ENCODE peak calls at places on chromosomes 6 and 20, in seven cellular contexts. One of them, this sample, is unnamed.

GRCh38 chr6:154796484-154796883 is 63.3 kb downstream of the SCAF8 start:
- DNase-seq in HCT116: no peak
- DNase-seq in astrocyte: no peak
- DNase-seq in GM23248: no peak
- DNase-seq in HepG2: no peak
- DNase-seq in IMR-90: no peak
- DNase-seq in SK-N-SH: no peak
- DNase-seq in this sample: no peak

GRCh38 chr20:37188787-37189186 is 9.4 kb upstream of the MROH8 start:
- DNase-seq in SK-N-SH: no peak
- DNase-seq in HepG2: no peak
- DNase-seq in astrocyte: no peak
- DNase-seq in HCT116: no peak
- DNase-seq in GM23248: no peak
- DNase-seq in IMR-90: no peak
- DNase-seq in this sample: no peak

GRCh38 chr6:11634110-11634509 is 96.6 kb downstream of the TMEM170B start:
- DNase-seq in GM23248: no peak
- DNase-seq in IMR-90: no peak
- DNase-seq in SK-N-SH: no peak
- DNase-seq in HCT116: no peak
- DNase-seq in HepG2: no peak
- DNase-seq in astrocyte: no peak
- DNase-seq in this sample: peak; percentile 48

GRCh38 chr20:16397053-16397452 is 176.2 kb downstream of the KIF16B start:
- DNase-seq in astrocyte: peak; percentile 24
- DNase-seq in GM23248: peak; percentile 1
- DNase-seq in IMR-90: no peak
- DNase-seq in SK-N-SH: no peak
- DNase-seq in HepG2: no peak
- DNase-seq in HCT116: no peak
- DNase-seq in this sample: no peak

GRCh38 chr20:43750774-43751166 is 24.0 kb upstream of the GTSF1L start:
- DNase-seq in HepG2: no peak
- DNase-seq in HCT116: no peak
- DNase-seq in IMR-90: no peak
- DNase-seq in GM23248: no peak
- DNase-seq in astrocyte: no peak
- DNase-seq in SK-N-SH: no peak
- DNase-seq in this sample: no peak

GRCh38 chr6:146905313-146905712 is 298.9 kb upstream of the STXBP5 start:
- DNase-seq in GM23248: peak; percentile 85
- DNase-seq in SK-N-SH: peak; percentile 15
- DNase-seq in HepG2: peak; percentile 15
- DNase-seq in HCT116: peak; percentile 18
- DNase-seq in IMR-90: peak; percentile 42
- DNase-seq in astrocyte: peak; percentile 75
- DNase-seq in this sample: no peak

GRCh38 chr6:41092421-41093140 is 19.8 kb downstream of the NFYA start:
- DNase-seq in GM23248: peak; percentile 54
- DNase-seq in astrocyte: no peak
- DNase-seq in IMR-90: peak; percentile 37
- DNase-seq in SK-N-SH: peak; percentile 36
- DNase-seq in HepG2: peak; percentile 41
- DNase-seq in HCT116: no peak
- DNase-seq in this sample: no peak

GRCh38 chr6:51049983-51050877 is 231.6 kb downstream of the TFAP2B start:
- DNase-seq in GM23248: no peak
- DNase-seq in SK-N-SH: no peak
- DNase-seq in astrocyte: no peak
- DNase-seq in HepG2: no peak
- DNase-seq in IMR-90: no peak
- DNase-seq in HCT116: no peak
- DNase-seq in this sample: no peak

GRCh38 chr20:44650777-44651493 is 564 bp downstream of the ADA start:
- DNase-seq in HCT116: no peak
- DNase-seq in IMR-90: no peak
- DNase-seq in HepG2: no peak
- DNase-seq in SK-N-SH: no peak
- DNase-seq in GM23248: peak; percentile 18
- DNase-seq in astrocyte: no peak
- DNase-seq in this sample: no peak

GRCh38 chr6:1382883-1383728 is 6.3 kb upstream of the FOXF2 start:
- DNase-seq in HCT116: no peak
- DNase-seq in HepG2: no peak
- DNase-seq in SK-N-SH: no peak
- DNase-seq in GM23248: peak; percentile 33
- DNase-seq in IMR-90: no peak
- DNase-seq in astrocyte: no peak
- DNase-seq in this sample: peak; percentile 87

GRCh38 chr6:56043076-56043475 is 167.7 kb upstream of the BMP5 start:
- DNase-seq in GM23248: no peak
- DNase-seq in HepG2: no peak
- DNase-seq in HCT116: no peak
- DNase-seq in IMR-90: no peak
- DNase-seq in astrocyte: no peak
- DNase-seq in SK-N-SH: no peak
- DNase-seq in this sample: no peak

GRCh38 chr6:116229287-116229913 is 24.5 kb downstream of the TSPYL4 start:
- DNase-seq in IMR-90: peak; percentile 91
- DNase-seq in SK-N-SH: peak; percentile 84
- DNase-seq in HCT116: peak; percentile 31
- DNase-seq in astrocyte: peak; percentile 95
- DNase-seq in GM23248: peak; percentile 97
- DNase-seq in HepG2: no peak
- DNase-seq in this sample: peak; percentile 98

GRCh38 chr20:57582432-57583288 is 21.8 kb downstream of the PCK1 start:
- DNase-seq in HCT116: no peak
- DNase-seq in SK-N-SH: peak; percentile 74
- DNase-seq in IMR-90: peak; percentile 64
- DNase-seq in HepG2: peak; percentile 24
- DNase-seq in GM23248: no peak
- DNase-seq in astrocyte: peak; percentile 69
- DNase-seq in this sample: peak; percentile 72

GRCh38 chr6:29255530-29255929 is 46.0 kb upstream of the OR14J1 start:
- DNase-seq in IMR-90: no peak
- DNase-seq in SK-N-SH: no peak
- DNase-seq in astrocyte: no peak
- DNase-seq in HCT116: no peak
- DNase-seq in HepG2: no peak
- DNase-seq in GM23248: peak; percentile 0
- DNase-seq in this sample: no peak

GRCh38 chr6:141700836-141701235 is 431.9 kb upstream of the GJE1 start:
- DNase-seq in GM23248: peak; percentile 0
- DNase-seq in SK-N-SH: no peak
- DNase-seq in HepG2: no peak
- DNase-seq in HCT116: no peak
- DNase-seq in IMR-90: peak; percentile 28
- DNase-seq in astrocyte: peak; percentile 0
- DNase-seq in this sample: no peak

GRCh38 chr20:16216227-16217210 is 356.7 kb downstream of the KIF16B start:
- DNase-seq in HepG2: no peak
- DNase-seq in HCT116: no peak
- DNase-seq in SK-N-SH: peak; percentile 34
- DNase-seq in GM23248: no peak
- DNase-seq in astrocyte: no peak
- DNase-seq in IMR-90: no peak
- DNase-seq in this sample: no peak

GRCh38 chr20:43536817-43537440 is 21.9 kb upstream of the SGK2 start:
- DNase-seq in HepG2: peak; percentile 90
- DNase-seq in HCT116: no peak
- DNase-seq in GM23248: peak; percentile 27
- DNase-seq in IMR-90: peak; percentile 33
- DNase-seq in SK-N-SH: no peak
- DNase-seq in astrocyte: no peak
- DNase-seq in this sample: no peak

GRCh38 chr6:26157150-26157837 is 70.1 kb downstream of the HFE start:
- DNase-seq in HepG2: no peak
- DNase-seq in HCT116: no peak
- DNase-seq in GM23248: peak; percentile 75
- DNase-seq in IMR-90: peak; percentile 64
- DNase-seq in astrocyte: no peak
- DNase-seq in SK-N-SH: peak; percentile 50
- DNase-seq in this sample: peak; percentile 87

GRCh38 chr6:32114853-32115252 is 5.7 kb upstream of the TNXB start:
- DNase-seq in GM23248: peak; percentile 98
- DNase-seq in astrocyte: no peak
- DNase-seq in HCT116: no peak
- DNase-seq in HepG2: no peak
- DNase-seq in SK-N-SH: no peak
- DNase-seq in IMR-90: peak; percentile 73
- DNase-seq in this sample: no peak

GRCh38 chr6:123030292-123030691 is 34.3 kb downstream of the CLVS2 start:
- DNase-seq in astrocyte: no peak
- DNase-seq in HCT116: no peak
- DNase-seq in IMR-90: no peak
- DNase-seq in HepG2: no peak
- DNase-seq in SK-N-SH: no peak
- DNase-seq in GM23248: no peak
- DNase-seq in this sample: no peak

GRCh38 chr6:47343631-47344421 is 34.1 kb upstream of the TNFRSF21 start:
- DNase-seq in GM23248: no peak
- DNase-seq in astrocyte: no peak
- DNase-seq in IMR-90: no peak
- DNase-seq in SK-N-SH: no peak
- DNase-seq in HepG2: no peak
- DNase-seq in HCT116: no peak
- DNase-seq in this sample: no peak

GRCh38 chr6:113994934-113995342 is 24.0 kb upstream of the HDAC2 start:
- DNase-seq in IMR-90: peak; percentile 93
- DNase-seq in GM23248: peak; percentile 92
- DNase-seq in SK-N-SH: peak; percentile 44
- DNase-seq in astrocyte: peak; percentile 86
- DNase-seq in HCT116: peak; percentile 88
- DNase-seq in HepG2: peak; percentile 87
- DNase-seq in this sample: peak; percentile 78

GRCh38 chr20:555933-556332 is 12.3 kb upstream of the CSNK2A1 start:
- DNase-seq in HepG2: peak; percentile 81
- DNase-seq in IMR-90: peak; percentile 9
- DNase-seq in GM23248: peak; percentile 31
- DNase-seq in SK-N-SH: peak; percentile 36
- DNase-seq in HCT116: no peak
- DNase-seq in astrocyte: peak; percentile 12
- DNase-seq in this sample: peak; percentile 86

GRCh38 chr20:556984-557383 is 13.4 kb upstream of the CSNK2A1 start:
- DNase-seq in SK-N-SH: no peak
- DNase-seq in astrocyte: no peak
- DNase-seq in IMR-90: no peak
- DNase-seq in GM23248: no peak
- DNase-seq in HepG2: no peak
- DNase-seq in HCT116: no peak
- DNase-seq in this sample: no peak

GRCh38 chr20:560680-561079 is 17.1 kb upstream of the CSNK2A1 start:
- DNase-seq in GM23248: no peak
- DNase-seq in HepG2: no peak
- DNase-seq in IMR-90: no peak
- DNase-seq in astrocyte: no peak
- DNase-seq in HCT116: no peak
- DNase-seq in SK-N-SH: no peak
- DNase-seq in this sample: peak; percentile 39

GRCh38 chr20:561437-562231 is 18.0 kb upstream of the CSNK2A1 start:
- DNase-seq in HCT116: peak; percentile 73
- DNase-seq in GM23248: peak; percentile 77
- DNase-seq in astrocyte: peak; percentile 32
- DNase-seq in IMR-90: peak; percentile 63
- DNase-seq in SK-N-SH: peak; percentile 83
- DNase-seq in HepG2: peak; percentile 86
- DNase-seq in this sample: peak; percentile 93

DNA sequence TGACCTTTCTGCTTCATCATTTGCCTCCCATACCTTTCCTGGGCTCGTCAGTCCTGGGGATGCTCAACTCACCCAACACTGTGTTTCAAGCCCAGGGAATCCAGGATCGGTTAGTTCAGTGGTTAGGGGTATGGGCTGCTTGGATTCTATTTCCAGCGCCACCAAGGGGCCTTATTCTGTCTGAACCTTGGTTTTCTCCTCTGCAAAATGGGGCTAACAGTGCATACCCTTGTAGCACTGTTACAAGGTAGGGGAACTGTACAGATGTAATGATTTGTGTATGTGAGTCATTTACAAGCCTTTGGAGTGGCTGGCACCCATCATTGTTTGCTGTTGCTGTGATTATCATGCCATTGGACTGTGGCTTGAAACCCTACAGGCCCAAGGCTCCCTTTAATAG is 14.5 kb upstream of the CSNK2A1 start:
- DNase-seq in astrocyte: no peak
- DNase-seq in SK-N-SH: no peak
- DNase-seq in HepG2: no peak
- DNase-seq in HCT116: no peak
- DNase-seq in IMR-90: no peak
- DNase-seq in GM23248: no peak
- DNase-seq in this sample: no peak
- H3K9ac ChIP-seq in astrocyte: no peak overlapping the region
- H3K9ac ChIP-seq in SK-N-SH: no peak overlapping the region
- H3K9ac ChIP-seq in HepG2: no peak overlapping the region
- H3K9ac ChIP-seq in HCT116: no peak overlapping the region
- H3K9ac ChIP-seq in IMR-90: no peak overlapping the region
- H3K9ac ChIP-seq in GM23248: no peak overlapping the region
- H3K9ac ChIP-seq in this sample: no peak overlapping the region

GRCh38 chr6:33276581-33276863 is 401 bp upstream of the B3GALT4 start:
- DNase-seq in SK-N-SH: no peak
- DNase-seq in IMR-90: no peak
- DNase-seq in GM23248: peak; percentile 20
- DNase-seq in HCT116: no peak
- DNase-seq in HepG2: no peak
- DNase-seq in astrocyte: no peak
- DNase-seq in this sample: no peak
- H3K9ac ChIP-seq in SK-N-SH: peak overlapping the region; percentile 20
- H3K9ac ChIP-seq in IMR-90: peak overlapping the region; percentile 62
- H3K9ac ChIP-seq in GM23248: peak overlapping the region; percentile 88
- H3K9ac ChIP-seq in HCT116: peak overlapping the region; percentile 98
- H3K9ac ChIP-seq in HepG2: no peak overlapping the region
- H3K9ac ChIP-seq in astrocyte: peak overlapping the region; percentile 66
- H3K9ac ChIP-seq in this sample: peak overlapping the region; percentile 42

GRCh38 chr20:34311118-34312023 is 8.2 kb upstream of the AHCY start:
- DNase-seq in SK-N-SH: no peak
- DNase-seq in HCT116: no peak
- DNase-seq in astrocyte: no peak
- DNase-seq in IMR-90: no peak
- DNase-seq in HepG2: peak; percentile 100
- DNase-seq in GM23248: peak; percentile 58
- DNase-seq in this sample: peak; percentile 94
- H3K9ac ChIP-seq in SK-N-SH: no peak overlapping the region
- H3K9ac ChIP-seq in HCT116: no peak overlapping the region
- H3K9ac ChIP-seq in astrocyte: peak overlapping the region; percentile 24
- H3K9ac ChIP-seq in IMR-90: no peak overlapping the region
- H3K9ac ChIP-seq in HepG2: peak overlapping the region; percentile 46
- H3K9ac ChIP-seq in GM23248: peak overlapping the region; percentile 30
- H3K9ac ChIP-seq in this sample: no peak overlapping the region

GRCh38 chr20:59939052-59939878 is 840 bp downstream of the PPP1R3D start:
- DNase-seq in HepG2: no peak
- DNase-seq in GM23248: no peak
- DNase-seq in SK-N-SH: no peak
- DNase-seq in IMR-90: no peak
- DNase-seq in astrocyte: no peak
- DNase-seq in HCT116: no peak
- DNase-seq in this sample: peak; percentile 77
- H3K9ac ChIP-seq in HepG2: peak overlapping the region; percentile 86
- H3K9ac ChIP-seq in GM23248: peak overlapping the region; percentile 96
- H3K9ac ChIP-seq in SK-N-SH: peak overlapping the region; percentile 71
- H3K9ac ChIP-seq in IMR-90: peak overlapping the region; percentile 38
- H3K9ac ChIP-seq in astrocyte: peak overlapping the region; percentile 90
- H3K9ac ChIP-seq in HCT116: peak overlapping the region; percentile 82
- H3K9ac ChIP-seq in this sample: no peak overlapping the region